ENCODE peak calls at places on chromosomes 13 and 19, in eight cellular contexts. One of them, this sample, is unnamed.

GRCh38 chr13:51518847-51519246 is 65.4 kb upstream of the WDFY2 start:
- DNase-seq in activated B cell treated with CpG ODN at 0.5 μM for 24 hours: no peak
- DNase-seq in T follicular helper cell: no peak
- DNase-seq in NCI-H1417 treated with DMSO at 0.1 percent for 48 hours: no peak
- DNase-seq in AG20443: peak
- DNase-seq in mammary epithelial cell: peak
- DNase-seq in ELF-1: no peak
- DNase-seq in hippocampal formation: no peak
- DNase-seq in this sample: no peak

GRCh38 chr19:1503089-1503924 is 9.5 kb downstream of the ADAMTSL5 start:
- DNase-seq in activated B cell treated with CpG ODN at 0.5 μM for 24 hours: peak
- DNase-seq in T follicular helper cell: peak
- DNase-seq in NCI-H1417 treated with DMSO at 0.1 percent for 48 hours: peak
- DNase-seq in AG20443: peak
- DNase-seq in mammary epithelial cell: no peak
- DNase-seq in ELF-1: peak
- DNase-seq in hippocampal formation: no peak
- DNase-seq in this sample: peak

GRCh38 chr19:42601811-42602443 is 7.2 kb upstream of the CEACAM8 start:
- DNase-seq in activated B cell treated with CpG ODN at 0.5 μM for 24 hours: no peak
- DNase-seq in T follicular helper cell: no peak
- DNase-seq in NCI-H1417 treated with DMSO at 0.1 percent for 48 hours: no peak
- DNase-seq in AG20443: peak
- DNase-seq in mammary epithelial cell: peak
- DNase-seq in ELF-1: peak
- DNase-seq in hippocampal formation: no peak
- DNase-seq in this sample: peak

GRCh38 chr13:107035778-107036177 is 467.8 kb upstream of the ARGLU1 start:
- DNase-seq in activated B cell treated with CpG ODN at 0.5 μM for 24 hours: no peak
- DNase-seq in T follicular helper cell: no peak
- DNase-seq in NCI-H1417 treated with DMSO at 0.1 percent for 48 hours: no peak
- DNase-seq in AG20443: peak
- DNase-seq in mammary epithelial cell: no peak
- DNase-seq in ELF-1: no peak
- DNase-seq in hippocampal formation: no peak
- DNase-seq in this sample: no peak

GRCh38 chr13:67230774-67231480 is 791 bp upstream of the PCDH9 start:
- DNase-seq in activated B cell treated with CpG ODN at 0.5 μM for 24 hours: peak
- DNase-seq in T follicular helper cell: no peak
- DNase-seq in NCI-H1417 treated with DMSO at 0.1 percent for 48 hours: peak
- DNase-seq in AG20443: peak
- DNase-seq in mammary epithelial cell: peak
- DNase-seq in ELF-1: peak
- DNase-seq in hippocampal formation: no peak
- DNase-seq in this sample: peak

GRCh38 chr13:29858667-29859066 is 8.2 kb upstream of the UBL3 start:
- DNase-seq in activated B cell treated with CpG ODN at 0.5 μM for 24 hours: no peak
- DNase-seq in T follicular helper cell: no peak
- DNase-seq in NCI-H1417 treated with DMSO at 0.1 percent for 48 hours: no peak
- DNase-seq in AG20443: peak
- DNase-seq in mammary epithelial cell: no peak
- DNase-seq in ELF-1: no peak
- DNase-seq in hippocampal formation: no peak
- DNase-seq in this sample: no peak

GRCh38 chr13:111644750-111645149 is 324.3 kb downstream of the TEX29 start:
- DNase-seq in activated B cell treated with CpG ODN at 0.5 μM for 24 hours: no peak
- DNase-seq in T follicular helper cell: no peak
- DNase-seq in NCI-H1417 treated with DMSO at 0.1 percent for 48 hours: no peak
- DNase-seq in AG20443: no peak
- DNase-seq in mammary epithelial cell: no peak
- DNase-seq in ELF-1: no peak
- DNase-seq in hippocampal formation: no peak
- DNase-seq in this sample: no peak

GRCh38 chr13:40407567-40407966 is 258.9 kb downstream of the FOXO1 start:
- DNase-seq in activated B cell treated with CpG ODN at 0.5 μM for 24 hours: no peak
- DNase-seq in T follicular helper cell: no peak
- DNase-seq in NCI-H1417 treated with DMSO at 0.1 percent for 48 hours: no peak
- DNase-seq in AG20443: no peak
- DNase-seq in mammary epithelial cell: no peak
- DNase-seq in ELF-1: no peak
- DNase-seq in hippocampal formation: no peak
- DNase-seq in this sample: no peak

GRCh38 chr19:23273022-23273593 is 22.9 kb upstream of the ZNF724 start:
- DNase-seq in activated B cell treated with CpG ODN at 0.5 μM for 24 hours: no peak
- DNase-seq in T follicular helper cell: no peak
- DNase-seq in NCI-H1417 treated with DMSO at 0.1 percent for 48 hours: no peak
- DNase-seq in AG20443: no peak
- DNase-seq in mammary epithelial cell: peak
- DNase-seq in ELF-1: no peak
- DNase-seq in hippocampal formation: peak
- DNase-seq in this sample: no peak

GRCh38 chr13:51870616-51871015 is 8.8 kb downstream of the CCDC70 start:
- DNase-seq in activated B cell treated with CpG ODN at 0.5 μM for 24 hours: no peak
- DNase-seq in T follicular helper cell: no peak
- DNase-seq in NCI-H1417 treated with DMSO at 0.1 percent for 48 hours: no peak
- DNase-seq in AG20443: no peak
- DNase-seq in mammary epithelial cell: no peak
- DNase-seq in ELF-1: no peak
- DNase-seq in hippocampal formation: no peak
- DNase-seq in this sample: no peak

GRCh38 chr19:39410620-39411005 is 1.9 kb upstream of the PLEKHG2 start:
- DNase-seq in activated B cell treated with CpG ODN at 0.5 μM for 24 hours: no peak
- DNase-seq in T follicular helper cell: no peak
- DNase-seq in NCI-H1417 treated with DMSO at 0.1 percent for 48 hours: no peak
- DNase-seq in AG20443: no peak
- DNase-seq in mammary epithelial cell: peak
- DNase-seq in ELF-1: no peak
- DNase-seq in hippocampal formation: no peak
- DNase-seq in this sample: no peak

GRCh38 chr13:20812890-20813289 is 39.1 kb upstream of the EEF1AKMT1 start:
- DNase-seq in activated B cell treated with CpG ODN at 0.5 μM for 24 hours: no peak
- DNase-seq in T follicular helper cell: no peak
- DNase-seq in NCI-H1417 treated with DMSO at 0.1 percent for 48 hours: no peak
- DNase-seq in AG20443: no peak
- DNase-seq in mammary epithelial cell: no peak
- DNase-seq in ELF-1: no peak
- DNase-seq in hippocampal formation: no peak
- DNase-seq in this sample: peak